ENCODE peak calls at places on chromosomes 2 and 18, in seven cellular contexts. H is GM12891, Z is sigmoid colon, B is thyroid gland, T is stomach, O is K562, D is body of pancreas. X is an unnamed sample.

GRCh38 chr2:85393836-85394235 is 16.3 kb downstream of the CAPG start:
- DNase-seq in Z (peak; percentile 33), H (no peak), O (no peak), D (no peak), B (no peak), T (no peak), X (no peak)

GRCh38 chr2:130912471-130912870 is 75.8 kb downstream of the ARHGEF4 start:
- DNase-seq in T (no peak), H (no peak), O (no peak), D (no peak), Z (no peak), B (peak; percentile 10), X (no peak)

GRCh38 chr2:46540496-46541342 is 61.4 kb downstream of the TMEM247 start:
- DNase-seq in D (peak; percentile 58), O (no peak), Z (no peak), B (no peak), T (no peak), H (no peak), X (peak; percentile 18)

GRCh38 chr2:10706033-10706432 is 15.4 kb upstream of the ATP6V1C2 start:
- DNase-seq in H (no peak), O (no peak), Z (peak; percentile 0), D (no peak), T (no peak), B (no peak), X (no peak)

GRCh38 chr2:16608661-16609643 is 56.7 kb downstream of the CYRIA start:
- DNase-seq in Z (peak; percentile 89), T (peak; percentile 84), B (peak; percentile 71), D (peak; percentile 81), O (peak; percentile 85), H (peak; percentile 53), X (peak; percentile 77)

GRCh38 chr2:190607657-190608357 is 41.1 kb upstream of the NAB1 start:
- DNase-seq in D (no peak), O (no peak), Z (no peak), B (no peak), T (no peak), H (no peak), X (no peak)

GRCh38 chr2:26724004-26724750 is 31.7 kb downstream of the KCNK3 start:
- DNase-seq in O (peak; percentile 82), B (peak; percentile 85), Z (peak; percentile 86), H (no peak), T (peak; percentile 32), D (peak; percentile 88), X (peak; percentile 66)

GRCh38 chr2:174605687-174606086 is 8.1 kb upstream of the WIPF1 start:
- DNase-seq in O (no peak), H (no peak), T (no peak), Z (no peak), B (no peak), D (no peak), X (no peak)

GRCh38 chr2:114442545-114442944 is at the start of gene DPP10:
- DNase-seq in D (peak; percentile 3), O (peak; percentile 7), T (no peak), B (peak; percentile 58), Z (no peak), H (no peak), X (peak; percentile 1)

GRCh38 chr2:167758292-167758691 is 489.1 kb downstream of the STK39 start:
- DNase-seq in T (no peak), D (no peak), Z (no peak), O (no peak), H (no peak), B (no peak), X (no peak)

GRCh38 chr2:108612514-108613183 is 78.4 kb downstream of the LIMS1 start:
- DNase-seq in T (peak; percentile 52), D (no peak), B (peak; percentile 42), O (peak; percentile 32), Z (no peak), H (no peak), X (no peak)

GRCh38 chr2:23904692-23905091 is 22.2 kb downstream of the ATAD2B start:
- DNase-seq in D (no peak), H (no peak), O (no peak), T (no peak), B (no peak), Z (no peak), X (no peak)

GRCh38 chr2:177263451-177264208 is 897 bp downstream of the NFE2L2 start:
- DNase-seq in D (peak; percentile 98), H (peak; percentile 61), Z (peak; percentile 99), B (peak; percentile 99), O (peak; percentile 76), T (peak; percentile 99), X (peak; percentile 96)

GRCh38 chr2:65416945-65417344 is 15.5 kb downstream of the SPRED2 start:
- DNase-seq in O (no peak), T (peak; percentile 67), B (no peak), H (no peak), D (peak; percentile 92), Z (no peak), X (no peak)

GRCh38 chr2:195594248-195594647 is 62.8 kb upstream of the SLC39A10 start:
- DNase-seq in B (no peak), Z (no peak), T (no peak), O (no peak), D (no peak), H (no peak), X (peak; percentile 33)

GRCh38 chr2:60485055-60485454 is 68.4 kb downstream of the BCL11A start:
- DNase-seq in H (no peak), D (no peak), Z (no peak), T (no peak), B (no peak), O (no peak), X (no peak)

GRCh38 chr2:72921088-72921851 is 4.0 kb downstream of the EMX1 start:
- DNase-seq in T (peak; percentile 23), H (no peak), O (no peak), B (no peak), D (no peak), Z (peak; percentile 33), X (no peak)

GRCh38 chr2:9752441-9753275 is 90.6 kb upstream of the TAF1B start:
- DNase-seq in D (peak; percentile 35), B (no peak), T (no peak), O (peak; percentile 64), H (no peak), Z (no peak), X (no peak)

GRCh38 chr2:25339121-25339738 is 2.5 kb downstream of the DNMT3A start:
- DNase-seq in B (no peak), O (no peak), D (no peak), T (no peak), H (no peak), Z (peak; percentile 75), X (no peak)
- TF ChIP-seq POLR2A in B (no peak), O (no peak), D (no peak), T (no peak), H (no peak), Z (no peak), X (no peak)

DNA sequence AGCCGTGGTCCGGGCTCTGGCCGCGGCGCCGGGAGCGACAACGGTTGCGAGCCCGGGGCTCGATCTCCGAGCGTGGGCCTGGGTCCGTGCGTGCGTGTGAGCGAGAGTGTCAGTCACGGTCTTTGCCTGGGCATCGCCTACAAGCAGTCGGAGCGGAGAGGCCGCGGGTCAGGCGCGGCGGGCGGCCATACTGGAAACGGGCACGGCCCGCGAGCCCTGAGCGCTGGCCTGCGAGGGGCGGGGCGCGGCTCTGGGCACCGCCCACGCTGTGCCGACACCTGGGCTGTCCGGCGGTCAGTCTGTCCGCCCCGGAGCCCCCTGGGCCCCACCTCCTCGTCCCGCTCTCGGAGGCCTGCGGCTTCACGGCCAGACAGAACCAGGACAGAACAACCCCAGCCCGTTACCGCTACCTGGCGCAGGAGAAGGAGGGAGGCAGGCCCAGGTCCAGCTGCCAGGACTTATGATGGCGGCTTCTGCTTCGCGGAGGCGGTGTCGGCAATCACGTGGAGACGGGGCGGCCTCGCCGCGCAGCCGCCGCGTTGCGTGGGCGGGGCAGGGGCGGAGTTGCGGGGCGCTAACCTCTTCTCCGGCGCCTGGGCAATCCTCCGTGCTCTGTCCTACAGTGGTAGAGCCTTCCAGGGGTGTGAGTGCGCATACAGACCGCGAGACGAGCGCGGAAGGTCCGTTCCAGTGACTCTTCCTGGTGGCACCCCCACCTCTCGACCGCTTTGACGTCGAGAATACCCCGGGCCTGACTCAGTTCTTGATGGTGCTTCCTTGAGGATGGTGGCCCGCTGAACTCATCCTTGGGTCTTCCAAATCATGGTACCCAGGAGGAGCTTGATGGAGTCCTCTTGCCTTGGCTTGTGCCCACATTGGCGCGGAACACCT is at the start of gene TMEM131:
- DNase-seq in O (peak; percentile 95), D (peak; percentile 95), H (peak; percentile 81), T (peak; percentile 96), Z (peak; percentile 96), B (peak; percentile 94), X (peak; percentile 95)
- TF ChIP-seq POLR2A in O (peak; percentile 73), D (peak; percentile 46), H (peak; percentile 48), T (no peak), Z (no peak), B (peak; percentile 94), X (peak; percentile 86)

GRCh38 chr18:23193727-23194126 is 58.4 kb downstream of the CABLES1 start:
- DNase-seq in B (no peak), Z (no peak), T (no peak), H (no peak), O (no peak), D (no peak), X (no peak)
- TF ChIP-seq POLR2A in B (no peak), Z (no peak), T (no peak), H (no peak), O (no peak), D (no peak), X (no peak)

GRCh38 chr2:134453973-134454372 is 200.1 kb downstream of the MGAT5 start:
- DNase-seq in T (peak; percentile 13), H (no peak), B (no peak), O (no peak), D (no peak), Z (no peak), X (no peak)
- TF ChIP-seq POLR2A in T (no peak), H (no peak), B (no peak), O (no peak), D (no peak), Z (no peak), X (no peak)

GRCh38 chr2:38723173-38723572 is 28.0 kb downstream of the SRSF7 start:
- DNase-seq in H (no peak), O (no peak), B (peak; percentile 28), D (peak; percentile 77), T (no peak), Z (no peak), X (no peak)

GRCh38 chr2:38731684-38732221 is 19.4 kb downstream of the SRSF7 start:
- DNase-seq in Z (no peak), B (no peak), D (no peak), H (no peak), O (no peak), T (no peak), X (no peak)

GRCh38 chr2:38731090-38731489 is 20.1 kb downstream of the SRSF7 start:
- DNase-seq in Z (no peak), B (no peak), D (no peak), O (no peak), T (no peak), H (no peak), X (no peak)

GRCh38 chr2:38733300-38733971 is 17.7 kb downstream of the SRSF7 start:
- DNase-seq in H (no peak), O (no peak), Z (no peak), D (no peak), B (no peak), T (no peak), X (no peak)

GRCh38 chr2:38728694-38729093 is 22.5 kb downstream of the SRSF7 start:
- DNase-seq in T (no peak), H (no peak), B (no peak), D (no peak), O (no peak), Z (no peak), X (no peak)
- TF ChIP-seq POLR2A in T (no peak), H (no peak), B (no peak), D (no peak), O (no peak), Z (no peak), X (no peak)